ENCODE peak calls at places on chromosomes 12 and 14, in six cellular contexts. V is G401, Y is head of caudate nucleus, D is cortex of kidney, R is nephron progenitor cell, I is GOT3. X is an unnamed sample.

GRCh38 chr12:11183009-11183408 is 3.7 kb downstream of the TAS2R42 start:
- DNase-seq in D (no peak), V (no peak), I (no peak), R (no peak), Y (no peak), X (no peak)

GRCh38 chr14:22098435-22098834 is 424.8 kb upstream of the OR4E1 start:
- DNase-seq in D (no peak), I (no peak), R (no peak), Y (no peak), V (no peak), X (no peak)

GRCh38 chr12:67981236-67982164 is 7.7 kb upstream of the IFNG-AS1 start:
- DNase-seq in V (no peak), I (peak; percentile 85), Y (no peak), D (no peak), R (no peak), X (no peak)

GRCh38 chr12:94203181-94203546 is 54.8 kb downstream of the PLXNC1 start:
- DNase-seq in Y (no peak), R (no peak), V (no peak), D (no peak), I (no peak), X (no peak)

GRCh38 chr14:59294662-59294992 is 106.2 kb downstream of the DAAM1 start:
- DNase-seq in I (no peak), R (no peak), D (no peak), Y (no peak), V (no peak), X (no peak)

GRCh38 chr12:1523558-1524050 is 70.8 kb downstream of the FBXL14 start:
- DNase-seq in I (no peak), Y (no peak), D (no peak), V (no peak), R (no peak), X (no peak)

GRCh38 chr12:47558625-47559345 is 147.0 kb downstream of the RPAP3 start:
- DNase-seq in D (no peak), V (no peak), R (no peak), I (no peak), Y (no peak), X (no peak)

GRCh38 chr14:61661471-61661988 is 33.8 kb upstream of the HIF1A start:
- DNase-seq in Y (no peak), I (no peak), R (no peak), V (no peak), D (no peak), X (no peak)

GRCh38 chr14:104130974-104131651 is 7.3 kb upstream of the KIF26A start:
- DNase-seq in V (peak; percentile 30), Y (no peak), I (no peak), R (peak; percentile 47), D (no peak), X (peak; percentile 68)

GRCh38 chr12:15116073-15116472 is 105.1 kb downstream of the RERG start:
- DNase-seq in D (no peak), Y (peak; percentile 21), V (peak; percentile 32), R (no peak), I (no peak), X (no peak)

GRCh38 chr14:20512139-20512905 is 7.0 kb downstream of the RNASE10 start:
- DNase-seq in Y (no peak), I (no peak), V (no peak), D (no peak), R (no peak), X (no peak)

GRCh38 chr14:54343276-54344121 is 53.3 kb upstream of the CDKN3 start:
- DNase-seq in I (no peak), R (peak; percentile 55), Y (no peak), V (peak; percentile 62), D (no peak), X (no peak)

X was measured in right lobe of liver.